ENCODE peak calls at places on chromosome 4, in nine cellular contexts. One of them, this sample, is unnamed.

GRCh38 chr4:166673911-166674310 is 560.4 kb downstream of the SPOCK3 start:
- DNase-seq in BE2C: no peak
- DNase-seq in coronary artery: no peak
- DNase-seq in transverse colon: no peak
- DNase-seq in hepatocyte: no peak
- DNase-seq in BJ: no peak
- DNase-seq in breast epithelium: no peak
- DNase-seq in NB4: no peak
- DNase-seq in IMR-90: no peak
- DNase-seq in this sample: no peak

GRCh38 chr4:87985097-87985886 is 9.8 kb downstream of the SPP1 start:
- DNase-seq in hepatocyte: peak
- DNase-seq in breast epithelium: no peak
- DNase-seq in BJ: no peak
- DNase-seq in coronary artery: no peak
- DNase-seq in NB4: peak
- DNase-seq in transverse colon: peak
- DNase-seq in IMR-90: peak
- DNase-seq in BE2C: peak
- DNase-seq in this sample: no peak

GRCh38 chr4:138178566-138178965 is 63.6 kb downstream of the SLC7A11 start:
- DNase-seq in NB4: no peak
- DNase-seq in breast epithelium: no peak
- DNase-seq in BE2C: no peak
- DNase-seq in BJ: no peak
- DNase-seq in IMR-90: peak
- DNase-seq in transverse colon: no peak
- DNase-seq in coronary artery: no peak
- DNase-seq in hepatocyte: no peak
- DNase-seq in this sample: no peak

GRCh38 chr4:155796031-155796430 is 37.2 kb downstream of the GUCY1B1 start:
- DNase-seq in transverse colon: no peak
- DNase-seq in BJ: no peak
- DNase-seq in IMR-90: peak
- DNase-seq in hepatocyte: peak
- DNase-seq in breast epithelium: no peak
- DNase-seq in coronary artery: no peak
- DNase-seq in NB4: peak
- DNase-seq in BE2C: no peak
- DNase-seq in this sample: no peak

GRCh38 chr4:112403072-112403945 is 106.1 kb downstream of the ALPK1 start:
- DNase-seq in IMR-90: peak
- DNase-seq in BJ: no peak
- DNase-seq in BE2C: no peak
- DNase-seq in NB4: no peak
- DNase-seq in hepatocyte: peak
- DNase-seq in breast epithelium: no peak
- DNase-seq in transverse colon: no peak
- DNase-seq in coronary artery: no peak
- DNase-seq in this sample: no peak

GRCh38 chr4:2343476-2343875 is 75.0 kb downstream of the ZFYVE28 start:
- DNase-seq in coronary artery: peak
- DNase-seq in hepatocyte: no peak
- DNase-seq in IMR-90: no peak
- DNase-seq in BJ: no peak
- DNase-seq in NB4: no peak
- DNase-seq in BE2C: no peak
- DNase-seq in transverse colon: no peak
- DNase-seq in breast epithelium: peak
- DNase-seq in this sample: no peak

GRCh38 chr4:138055890-138056289 is 186.3 kb downstream of the SLC7A11 start:
- DNase-seq in breast epithelium: no peak
- DNase-seq in BE2C: no peak
- DNase-seq in BJ: peak
- DNase-seq in NB4: no peak
- DNase-seq in IMR-90: peak
- DNase-seq in hepatocyte: no peak
- DNase-seq in transverse colon: no peak
- DNase-seq in coronary artery: no peak
- DNase-seq in this sample: no peak

GRCh38 chr4:156633846-156634245 is 337.8 kb downstream of the PDGFC start:
- DNase-seq in NB4: no peak
- DNase-seq in breast epithelium: no peak
- DNase-seq in BJ: no peak
- DNase-seq in coronary artery: no peak
- DNase-seq in hepatocyte: no peak
- DNase-seq in BE2C: no peak
- DNase-seq in transverse colon: no peak
- DNase-seq in IMR-90: no peak
- DNase-seq in this sample: no peak

GRCh38 chr4:119242417-119242816 is 29.9 kb downstream of the USP53 start:
- DNase-seq in coronary artery: no peak
- DNase-seq in BE2C: no peak
- DNase-seq in IMR-90: no peak
- DNase-seq in BJ: no peak
- DNase-seq in transverse colon: no peak
- DNase-seq in hepatocyte: no peak
- DNase-seq in breast epithelium: no peak
- DNase-seq in NB4: no peak
- DNase-seq in this sample: no peak

GRCh38 chr4:155415662-155416061 is 38.9 kb upstream of the MAP9 start:
- DNase-seq in BE2C: no peak
- DNase-seq in BJ: no peak
- DNase-seq in IMR-90: no peak
- DNase-seq in NB4: no peak
- DNase-seq in hepatocyte: no peak
- DNase-seq in coronary artery: no peak
- DNase-seq in transverse colon: no peak
- DNase-seq in breast epithelium: no peak
- DNase-seq in this sample: no peak

GRCh38 chr4:121655320-121656268 is 41.2 kb downstream of the ANXA5 start:
- DNase-seq in BE2C: no peak
- DNase-seq in IMR-90: no peak
- DNase-seq in transverse colon: no peak
- DNase-seq in NB4: no peak
- DNase-seq in coronary artery: no peak
- DNase-seq in BJ: no peak
- DNase-seq in breast epithelium: no peak
- DNase-seq in hepatocyte: no peak
- DNase-seq in this sample: no peak

GRCh38 chr4:74408639-74409038 is 36.3 kb upstream of the AREG start:
- DNase-seq in breast epithelium: no peak
- DNase-seq in hepatocyte: no peak
- DNase-seq in coronary artery: no peak
- DNase-seq in BJ: no peak
- DNase-seq in NB4: no peak
- DNase-seq in BE2C: no peak
- DNase-seq in IMR-90: peak
- DNase-seq in transverse colon: no peak
- DNase-seq in this sample: no peak

DNA sequence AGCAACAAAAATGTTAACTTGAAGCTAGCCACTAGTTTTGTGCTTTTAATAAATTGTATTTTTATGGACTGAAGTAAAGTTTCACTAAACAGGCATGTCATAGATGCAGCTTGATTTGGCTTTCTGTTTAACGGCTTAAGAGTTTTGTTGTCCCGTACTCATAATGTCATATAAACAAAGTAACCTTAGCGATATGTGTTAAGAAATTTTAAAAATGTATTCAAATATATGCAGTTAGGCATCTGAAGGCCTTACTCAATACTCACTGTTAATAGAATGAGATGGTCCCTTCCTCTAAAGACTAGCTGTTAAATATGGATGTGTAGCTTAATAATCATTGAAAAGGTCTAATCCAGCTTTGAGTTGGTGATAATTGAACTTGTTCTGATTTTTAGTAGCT is 1.0 kb upstream of the SCLT1 start:
- DNase-seq in breast epithelium: no peak
- DNase-seq in coronary artery: no peak
- DNase-seq in NB4: no peak
- DNase-seq in transverse colon: no peak
- DNase-seq in hepatocyte: no peak
- DNase-seq in IMR-90: no peak
- DNase-seq in BE2C: no peak
- DNase-seq in BJ: no peak
- DNase-seq in this sample: no peak
- H3K4me3 ChIP-seq in breast epithelium: no peak
- H3K4me3 ChIP-seq in coronary artery: peak
- H3K4me3 ChIP-seq in NB4: peak
- H3K4me3 ChIP-seq in transverse colon: no peak
- H3K4me3 ChIP-seq in hepatocyte: peak
- H3K4me3 ChIP-seq in IMR-90: no peak
- H3K4me3 ChIP-seq in BE2C: peak
- H3K4me3 ChIP-seq in BJ: no peak
- H3K4me3 ChIP-seq in this sample: no peak

GRCh38 chr4:89166971-89167475 is 55.7 kb downstream of the TIGD2 start:
- DNase-seq in hepatocyte: no peak
- DNase-seq in NB4: no peak
- DNase-seq in breast epithelium: no peak
- DNase-seq in IMR-90: no peak
- DNase-seq in transverse colon: no peak
- DNase-seq in BE2C: no peak
- DNase-seq in coronary artery: no peak
- DNase-seq in BJ: no peak
- DNase-seq in this sample: no peak

GRCh38 chr4:89162486-89162885 is 51.2 kb downstream of the TIGD2 start:
- DNase-seq in BE2C: no peak
- DNase-seq in breast epithelium: no peak
- DNase-seq in IMR-90: no peak
- DNase-seq in NB4: no peak
- DNase-seq in hepatocyte: peak
- DNase-seq in BJ: no peak
- DNase-seq in transverse colon: no peak
- DNase-seq in coronary artery: no peak
- DNase-seq in this sample: no peak

GRCh38 chr4:89161841-89162240 is 50.5 kb downstream of the TIGD2 start:
- DNase-seq in coronary artery: no peak
- DNase-seq in transverse colon: no peak
- DNase-seq in BE2C: no peak
- DNase-seq in hepatocyte: no peak
- DNase-seq in breast epithelium: no peak
- DNase-seq in NB4: no peak
- DNase-seq in IMR-90: peak
- DNase-seq in BJ: peak
- DNase-seq in this sample: no peak

GRCh38 chr4:89162987-89163386 is 51.7 kb downstream of the TIGD2 start:
- DNase-seq in transverse colon: no peak
- DNase-seq in coronary artery: no peak
- DNase-seq in BJ: no peak
- DNase-seq in NB4: no peak
- DNase-seq in BE2C: no peak
- DNase-seq in breast epithelium: no peak
- DNase-seq in hepatocyte: no peak
- DNase-seq in IMR-90: no peak
- DNase-seq in this sample: no peak

DNA sequence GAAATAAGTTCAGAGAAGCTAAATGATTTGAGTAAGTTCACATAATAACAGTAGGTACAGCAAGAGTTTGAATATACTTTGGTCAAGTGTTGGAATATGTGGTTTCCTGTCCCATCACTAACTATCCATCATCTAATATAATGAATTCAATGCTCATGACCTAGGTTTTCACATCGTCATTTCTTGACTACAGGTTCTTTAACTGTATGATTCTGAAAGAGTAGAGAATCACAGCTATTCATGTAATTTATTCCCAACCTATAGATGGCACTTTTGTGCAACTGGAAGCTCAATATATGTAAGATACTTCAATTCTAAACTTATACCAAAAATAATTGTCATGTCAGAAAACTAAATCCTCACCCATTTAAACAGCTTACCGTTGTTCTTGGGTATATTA is 53.1 kb downstream of the TIGD2 start:
- DNase-seq in coronary artery: no peak
- DNase-seq in BE2C: no peak
- DNase-seq in NB4: no peak
- DNase-seq in BJ: no peak
- DNase-seq in IMR-90: no peak
- DNase-seq in breast epithelium: no peak
- DNase-seq in transverse colon: no peak
- DNase-seq in hepatocyte: no peak
- DNase-seq in this sample: no peak
- TF ChIP-seq CTCF in coronary artery: no peak
- TF ChIP-seq CTCF in BE2C: no peak
- TF ChIP-seq CTCF in NB4: no peak
- TF ChIP-seq CTCF in BJ: no peak
- TF ChIP-seq CTCF in IMR-90: no peak
- TF ChIP-seq CTCF in breast epithelium: no peak
- TF ChIP-seq CTCF in transverse colon: no peak
- TF ChIP-seq CTCF in hepatocyte: peak
- TF ChIP-seq CTCF in this sample: no peak

GRCh38 chr4:162164881-162165528 is 1.2 kb upstream of the FSTL5 start:
- DNase-seq in transverse colon: no peak
- DNase-seq in NB4: no peak
- DNase-seq in hepatocyte: no peak
- DNase-seq in IMR-90: no peak
- DNase-seq in coronary artery: no peak
- DNase-seq in BJ: no peak
- DNase-seq in breast epithelium: no peak
- DNase-seq in BE2C: no peak
- DNase-seq in this sample: no peak
- H3K4me3 ChIP-seq in transverse colon: no peak
- H3K4me3 ChIP-seq in NB4: no peak
- H3K4me3 ChIP-seq in hepatocyte: peak
- H3K4me3 ChIP-seq in IMR-90: no peak
- H3K4me3 ChIP-seq in coronary artery: no peak
- H3K4me3 ChIP-seq in BJ: no peak
- H3K4me3 ChIP-seq in breast epithelium: no peak
- H3K4me3 ChIP-seq in BE2C: no peak
- H3K4me3 ChIP-seq in this sample: peak

GRCh38 chr4:153595894-153596601 is 88.0 kb upstream of the TLR2 start:
- DNase-seq in IMR-90: no peak
- DNase-seq in hepatocyte: peak
- DNase-seq in coronary artery: no peak
- DNase-seq in breast epithelium: no peak
- DNase-seq in BE2C: no peak
- DNase-seq in transverse colon: no peak
- DNase-seq in BJ: no peak
- DNase-seq in NB4: no peak
- DNase-seq in this sample: no peak
- TF ChIP-seq CTCF in IMR-90: no peak
- TF ChIP-seq CTCF in hepatocyte: no peak
- TF ChIP-seq CTCF in coronary artery: no peak
- TF ChIP-seq CTCF in breast epithelium: no peak
- TF ChIP-seq CTCF in BE2C: no peak
- TF ChIP-seq CTCF in transverse colon: no peak
- TF ChIP-seq CTCF in BJ: no peak
- TF ChIP-seq CTCF in NB4: no peak
- TF ChIP-seq CTCF in this sample: no peak

DNA sequence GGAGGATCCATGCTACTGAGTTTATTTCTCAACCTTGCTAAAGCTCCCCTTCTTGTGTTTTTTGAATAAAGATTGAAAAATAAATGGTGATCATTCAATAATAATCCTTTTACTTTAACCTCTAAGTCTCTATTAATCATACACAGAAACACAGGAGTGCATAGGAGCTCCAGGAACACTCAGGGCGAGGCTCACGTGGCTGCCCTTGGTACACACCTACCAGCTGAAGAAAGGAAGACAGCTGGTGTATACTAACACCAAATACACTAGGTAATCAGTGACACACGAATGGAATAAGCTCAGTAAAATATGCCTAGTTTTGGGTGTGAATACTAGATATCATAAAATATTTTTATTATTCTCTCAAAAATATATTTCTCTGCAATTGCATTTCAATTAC is 26.2 kb downstream of the CCDC149 start:
- DNase-seq in NB4: no peak
- DNase-seq in breast epithelium: no peak
- DNase-seq in coronary artery: no peak
- DNase-seq in BJ: no peak
- DNase-seq in hepatocyte: no peak
- DNase-seq in BE2C: no peak
- DNase-seq in transverse colon: no peak
- DNase-seq in IMR-90: no peak
- DNase-seq in this sample: no peak
- H3K4me3 ChIP-seq in NB4: no peak
- H3K4me3 ChIP-seq in breast epithelium: no peak
- H3K4me3 ChIP-seq in coronary artery: no peak
- H3K4me3 ChIP-seq in BJ: no peak
- H3K4me3 ChIP-seq in hepatocyte: no peak
- H3K4me3 ChIP-seq in BE2C: no peak
- H3K4me3 ChIP-seq in transverse colon: no peak
- H3K4me3 ChIP-seq in IMR-90: no peak
- H3K4me3 ChIP-seq in this sample: no peak

This sample was measured in HFF-Myc.